ENCODE peak calls at places on chromosomes 13 and 19, in eight cellular contexts. B, S, K, U, G, P, Q and N are unnamed samples.

GRCh38 chr13:33258437-33259193 is 26.9 kb downstream of the STARD13 start:
- DNase-seq in B (no peak), S (peak), K (no peak), U (no peak), G (no peak), P (no peak), Q (peak), N (no peak)

GRCh38 chr19:47225746-47226425 is 5.1 kb downstream of the BBC3 start:
- DNase-seq in B (peak), S (peak), K (peak), U (peak), G (peak), P (peak), Q (peak), N (no peak)

GRCh38 chr13:40505196-40505595 is 161.2 kb downstream of the FOXO1 start:
- DNase-seq in B (no peak), S (no peak), K (no peak), U (no peak), G (no peak), P (no peak), Q (no peak), N (no peak)

GRCh38 chr13:31105020-31105800 is 56.5 kb downstream of the HSPH1 start:
- DNase-seq in B (no peak), S (no peak), K (no peak), U (no peak), G (no peak), P (no peak), Q (no peak), N (no peak)

GRCh38 chr19:47539747-47540311 is 25.0 kb upstream of the NAPA start:
- DNase-seq in B (no peak), S (no peak), K (no peak), U (no peak), G (no peak), P (no peak), Q (no peak), N (no peak)

GRCh38 chr13:105165449-105166125 is 1369.9 kb downstream of the EFNB2 start:
- DNase-seq in B (no peak), S (no peak), K (no peak), U (no peak), G (no peak), P (no peak), Q (no peak), N (no peak)

GRCh38 chr19:34259367-34259865 is 5.1 kb downstream of the GARRE1 start:
- DNase-seq in B (no peak), S (no peak), K (peak), U (no peak), G (no peak), P (no peak), Q (peak), N (no peak)

GRCh38 chr13:77207943-77208342 is 119.0 kb downstream of the MYCBP2 start:
- DNase-seq in B (peak), S (peak), K (no peak), U (no peak), G (peak), P (no peak), Q (peak), N (no peak)

GRCh38 chr13:48843630-48844380 is 131.9 kb upstream of the FNDC3A start:
- DNase-seq in B (no peak), S (no peak), K (no peak), U (no peak), G (no peak), P (no peak), Q (peak), N (no peak)

GRCh38 chr13:24511019-24511823 is 1.4 kb downstream of the PARP4 start:
- DNase-seq in B (peak), S (peak), K (peak), U (no peak), G (peak), P (peak), Q (peak), N (peak)

GRCh38 chr19:46629546-46630025 is 4.7 kb upstream of the PTGIR start:
- DNase-seq in B (no peak), S (peak), K (no peak), U (no peak), G (no peak), P (no peak), Q (no peak), N (no peak)

GRCh38 chr13:113995051-113995601 is 21.2 kb upstream of the C13orf46 start:
- DNase-seq in B (no peak), S (no peak), K (no peak), U (peak), G (no peak), P (no peak), Q (no peak), N (no peak)

GRCh38 chr19:17706750-17707181 is 12.5 kb upstream of the MAP1S start:
- DNase-seq in B (peak), S (peak), K (no peak), U (no peak), G (peak), P (no peak), Q (peak), N (no peak)

GRCh38 chr13:39132286-39132685 is 94.0 kb downstream of the NHLRC3 start:
- DNase-seq in B (no peak), S (no peak), K (no peak), U (no peak), G (no peak), P (no peak), Q (no peak), N (no peak)

GRCh38 chr13:44064376-44064775 is 184.7 kb downstream of the LACC1 start:
- DNase-seq in B (no peak), S (peak), K (no peak), U (no peak), G (no peak), P (no peak), Q (no peak), N (no peak)

GRCh38 chr13:22821589-22821988 is 359.2 kb upstream of the SGCG start:
- DNase-seq in B (no peak), S (no peak), K (no peak), U (no peak), G (no peak), P (no peak), Q (no peak), N (no peak)